ENCODE peak calls at places on chromosomes 12 and 14, in six cellular contexts. One of them, this sample, is unnamed.

GRCh38 chr14:67137744-67138371 is 51.4 kb upstream of the GARIN2 start:
- DNase-seq in fibroblast of pulmonary artery: peak; percentile 35
- DNase-seq in cardiac muscle cell: peak; percentile 22
- DNase-seq in astrocyte: peak; percentile 12
- DNase-seq in gastrocnemius medialis: no peak
- DNase-seq in memory B cell: no peak
- DNase-seq in this sample: no peak

GRCh38 chr12:80441921-80442320 is 2.1 kb upstream of the PTPRQ start:
- DNase-seq in fibroblast of pulmonary artery: peak; percentile 76
- DNase-seq in cardiac muscle cell: peak; percentile 81
- DNase-seq in astrocyte: peak; percentile 95
- DNase-seq in gastrocnemius medialis: no peak
- DNase-seq in memory B cell: no peak
- DNase-seq in this sample: no peak

GRCh38 chr12:1645819-1646218 is 16.8 kb downstream of the WNT5B start:
- DNase-seq in fibroblast of pulmonary artery: no peak
- DNase-seq in cardiac muscle cell: no peak
- DNase-seq in astrocyte: no peak
- DNase-seq in gastrocnemius medialis: no peak
- DNase-seq in memory B cell: no peak
- DNase-seq in this sample: no peak

GRCh38 chr12:113547157-113547556 is 75.5 kb upstream of the LHX5 start:
- DNase-seq in fibroblast of pulmonary artery: no peak
- DNase-seq in cardiac muscle cell: no peak
- DNase-seq in astrocyte: no peak
- DNase-seq in gastrocnemius medialis: no peak
- DNase-seq in memory B cell: no peak
- DNase-seq in this sample: no peak

GRCh38 chr14:71290960-71291466 is 383.8 kb downstream of the PCNX1 start:
- DNase-seq in fibroblast of pulmonary artery: peak; percentile 81
- DNase-seq in cardiac muscle cell: peak; percentile 64
- DNase-seq in astrocyte: peak; percentile 91
- DNase-seq in gastrocnemius medialis: no peak
- DNase-seq in memory B cell: no peak
- DNase-seq in this sample: peak; percentile 27

GRCh38 chr12:2732290-2732689 is 62.5 kb upstream of the FKBP4 start:
- DNase-seq in fibroblast of pulmonary artery: no peak
- DNase-seq in cardiac muscle cell: no peak
- DNase-seq in astrocyte: no peak
- DNase-seq in gastrocnemius medialis: no peak
- DNase-seq in memory B cell: no peak
- DNase-seq in this sample: no peak

GRCh38 chr14:76977793-76978730 is 50.4 kb downstream of the IRF2BPL start:
- DNase-seq in fibroblast of pulmonary artery: peak; percentile 88
- DNase-seq in cardiac muscle cell: peak; percentile 92
- DNase-seq in astrocyte: peak; percentile 55
- DNase-seq in gastrocnemius medialis: no peak
- DNase-seq in memory B cell: peak; percentile 78
- DNase-seq in this sample: no peak

GRCh38 chr12:132285991-132286681 is 43.3 kb downstream of the GALNT9 start:
- DNase-seq in fibroblast of pulmonary artery: peak; percentile 92
- DNase-seq in cardiac muscle cell: peak; percentile 93
- DNase-seq in astrocyte: peak; percentile 53
- DNase-seq in gastrocnemius medialis: no peak
- DNase-seq in memory B cell: no peak
- DNase-seq in this sample: no peak

GRCh38 chr12:99455350-99456037 is 192.1 kb upstream of the GARIN6 start:
- DNase-seq in fibroblast of pulmonary artery: no peak
- DNase-seq in cardiac muscle cell: peak; percentile 7
- DNase-seq in astrocyte: peak; percentile 92
- DNase-seq in gastrocnemius medialis: no peak
- DNase-seq in memory B cell: no peak
- DNase-seq in this sample: no peak

GRCh38 chr12:96335270-96335669 is 65.0 kb downstream of the CDK17 start:
- DNase-seq in fibroblast of pulmonary artery: no peak
- DNase-seq in cardiac muscle cell: no peak
- DNase-seq in astrocyte: no peak
- DNase-seq in gastrocnemius medialis: no peak
- DNase-seq in memory B cell: no peak
- DNase-seq in this sample: no peak

GRCh38 chr12:58026892-58027891 is 85.8 kb downstream of the ATP23 start:
- DNase-seq in fibroblast of pulmonary artery: peak; percentile 3
- DNase-seq in cardiac muscle cell: peak; percentile 19
- DNase-seq in astrocyte: peak; percentile 63
- DNase-seq in gastrocnemius medialis: no peak
- DNase-seq in memory B cell: no peak
- DNase-seq in this sample: no peak

GRCh38 chr12:76919388-76920181 is 40.8 kb upstream of the CSRP2 start:
- DNase-seq in fibroblast of pulmonary artery: no peak
- DNase-seq in cardiac muscle cell: no peak
- DNase-seq in astrocyte: no peak
- DNase-seq in gastrocnemius medialis: no peak
- DNase-seq in memory B cell: no peak
- DNase-seq in this sample: no peak

GRCh38 chr14:54133896-54134295 is 177.3 kb upstream of the BMP4 start:
- DNase-seq in fibroblast of pulmonary artery: peak; percentile 40
- DNase-seq in cardiac muscle cell: peak; percentile 29
- DNase-seq in astrocyte: peak; percentile 30
- DNase-seq in gastrocnemius medialis: no peak
- DNase-seq in memory B cell: no peak
- DNase-seq in this sample: no peak

GRCh38 chr12:109767991-109768900 is 54.6 kb downstream of the FAM222A start:
- DNase-seq in fibroblast of pulmonary artery: no peak
- DNase-seq in cardiac muscle cell: no peak
- DNase-seq in astrocyte: no peak
- DNase-seq in gastrocnemius medialis: no peak
- DNase-seq in memory B cell: no peak
- DNase-seq in this sample: no peak

GRCh38 chr12:79690156-79690605 is 583 bp downstream of the PAWR start:
- DNase-seq in fibroblast of pulmonary artery: no peak
- DNase-seq in cardiac muscle cell: peak; percentile 35
- DNase-seq in astrocyte: no peak
- DNase-seq in gastrocnemius medialis: no peak
- DNase-seq in memory B cell: peak; percentile 51
- DNase-seq in this sample: no peak

GRCh38 chr12:43551271-43551970 is 582 bp downstream of the ADAMTS20 start:
- DNase-seq in fibroblast of pulmonary artery: no peak
- DNase-seq in cardiac muscle cell: no peak
- DNase-seq in astrocyte: no peak
- DNase-seq in gastrocnemius medialis: no peak
- DNase-seq in memory B cell: no peak
- DNase-seq in this sample: no peak

GRCh38 chr12:27869567-27869966 is 89.5 kb upstream of the MANSC4 start:
- DNase-seq in fibroblast of pulmonary artery: peak; percentile 23
- DNase-seq in cardiac muscle cell: peak; percentile 64
- DNase-seq in astrocyte: no peak
- DNase-seq in gastrocnemius medialis: no peak
- DNase-seq in memory B cell: no peak
- DNase-seq in this sample: no peak

GRCh38 chr14:89315493-89316456 is 101.3 kb downstream of the FOXN3 start:
- DNase-seq in fibroblast of pulmonary artery: no peak
- DNase-seq in cardiac muscle cell: no peak
- DNase-seq in astrocyte: no peak
- DNase-seq in gastrocnemius medialis: no peak
- DNase-seq in memory B cell: no peak
- DNase-seq in this sample: no peak

This sample was measured in GM19239.